ENCODE peak calls at places on chromosomes 11 and 22, in four cellular contexts. One of them, this sample, is unnamed.

GRCh38 chr11:42407379-42407778 is 904.4 kb upstream of the API5 start:
- DNase-seq in fibroblast of lung: no peak
- DNase-seq in fibroblast of the aortic adventitia: no peak
- DNase-seq in non-pigmented ciliary epithelial cell: no peak
- DNase-seq in this sample: no peak

GRCh38 chr11:44652901-44653644 is 73.7 kb upstream of the TSPAN18 start:
- DNase-seq in fibroblast of the aortic adventitia: no peak
- DNase-seq in non-pigmented ciliary epithelial cell: no peak
- DNase-seq in fibroblast of lung: no peak
- DNase-seq in this sample: no peak

GRCh38 chr11:2177081-2177480 is 5.5 kb upstream of the TH start:
- DNase-seq in fibroblast of the aortic adventitia: no peak
- DNase-seq in non-pigmented ciliary epithelial cell: no peak
- DNase-seq in fibroblast of lung: no peak
- DNase-seq in this sample: no peak

GRCh38 chr11:17184882-17185587 is 22.8 kb downstream of the PIK3C2A start:
- DNase-seq in non-pigmented ciliary epithelial cell: no peak
- DNase-seq in fibroblast of the aortic adventitia: no peak
- DNase-seq in fibroblast of lung: no peak
- DNase-seq in this sample: no peak

GRCh38 chr11:3755151-3755550 is 42.2 kb downstream of the NUP98 start:
- DNase-seq in non-pigmented ciliary epithelial cell: no peak
- DNase-seq in fibroblast of lung: no peak
- DNase-seq in fibroblast of the aortic adventitia: no peak
- DNase-seq in this sample: no peak

GRCh38 chr11:112179601-112180000 is 4.3 kb downstream of the BCO2 start:
- DNase-seq in non-pigmented ciliary epithelial cell: no peak
- DNase-seq in fibroblast of the aortic adventitia: no peak
- DNase-seq in fibroblast of lung: no peak
- DNase-seq in this sample: no peak

GRCh38 chr11:19673924-19674390 is 38.7 kb upstream of the NAV2 start:
- DNase-seq in fibroblast of lung: peak; percentile 39
- DNase-seq in non-pigmented ciliary epithelial cell: no peak
- DNase-seq in fibroblast of the aortic adventitia: peak; percentile 54
- DNase-seq in this sample: no peak

GRCh38 chr11:47376543-47377371 is 1.6 kb downstream of the SPI1 start:
- DNase-seq in fibroblast of the aortic adventitia: no peak
- DNase-seq in fibroblast of lung: no peak
- DNase-seq in non-pigmented ciliary epithelial cell: no peak
- DNase-seq in this sample: no peak

GRCh38 chr11:94089356-94089755 is 39.3 kb upstream of the PANX1 start:
- DNase-seq in fibroblast of the aortic adventitia: no peak
- DNase-seq in non-pigmented ciliary epithelial cell: no peak
- DNase-seq in fibroblast of lung: no peak
- DNase-seq in this sample: no peak

GRCh38 chr11:121762820-121763219 is 310.1 kb upstream of the SORL1-AS1 start:
- DNase-seq in fibroblast of the aortic adventitia: peak; percentile 63
- DNase-seq in non-pigmented ciliary epithelial cell: no peak
- DNase-seq in fibroblast of lung: peak; percentile 66
- DNase-seq in this sample: no peak

GRCh38 chr11:64120951-64121569 is 44.9 kb downstream of the MACROD1 start:
- DNase-seq in fibroblast of lung: peak; percentile 29
- DNase-seq in fibroblast of the aortic adventitia: no peak
- DNase-seq in non-pigmented ciliary epithelial cell: no peak
- DNase-seq in this sample: no peak

GRCh38 chr11:84905411-84905810 is 721.7 kb downstream of the DLG2 start:
- DNase-seq in fibroblast of lung: peak; percentile 4
- DNase-seq in non-pigmented ciliary epithelial cell: no peak
- DNase-seq in fibroblast of the aortic adventitia: no peak
- DNase-seq in this sample: peak; percentile 29

GRCh38 chr11:117433717-117434116 is 106.1 kb downstream of the CEP164 start:
- DNase-seq in fibroblast of the aortic adventitia: no peak
- DNase-seq in fibroblast of lung: no peak
- DNase-seq in non-pigmented ciliary epithelial cell: no peak
- DNase-seq in this sample: no peak

GRCh38 chr11:76496174-76496573 is 51.4 kb downstream of the EMSY start:
- DNase-seq in fibroblast of lung: no peak
- DNase-seq in non-pigmented ciliary epithelial cell: no peak
- DNase-seq in fibroblast of the aortic adventitia: no peak
- DNase-seq in this sample: no peak

GRCh38 chr22:37496651-37497599 is 10.7 kb upstream of the MFNG start:
- DNase-seq in fibroblast of the aortic adventitia: peak; percentile 86
- DNase-seq in fibroblast of lung: peak; percentile 83
- DNase-seq in non-pigmented ciliary epithelial cell: peak; percentile 87
- DNase-seq in this sample: peak; percentile 81

GRCh38 chr11:19493446-19493845 is 219.2 kb upstream of the NAV2 start:
- DNase-seq in fibroblast of lung: no peak
- DNase-seq in fibroblast of the aortic adventitia: no peak
- DNase-seq in non-pigmented ciliary epithelial cell: no peak
- DNase-seq in this sample: no peak

GRCh38 chr11:66275396-66275795 is 2.6 kb upstream of the CNIH2 start:
- DNase-seq in fibroblast of the aortic adventitia: no peak
- DNase-seq in non-pigmented ciliary epithelial cell: no peak
- DNase-seq in fibroblast of lung: no peak
- DNase-seq in this sample: no peak

GRCh38 chr11:118820412-118821357 is 29.7 kb upstream of the DDX6 start:
- DNase-seq in fibroblast of the aortic adventitia: peak; percentile 81
- DNase-seq in non-pigmented ciliary epithelial cell: no peak
- DNase-seq in fibroblast of lung: peak; percentile 11
- DNase-seq in this sample: no peak

GRCh38 chr22:20130319-20130718 is 1.3 kb upstream of the ZDHHC8 start:
- DNase-seq in fibroblast of lung: no peak
- DNase-seq in fibroblast of the aortic adventitia: no peak
- DNase-seq in non-pigmented ciliary epithelial cell: no peak
- DNase-seq in this sample: no peak

GRCh38 chr22:30044369-30044768 is 35.9 kb upstream of the HORMAD2 start:
- DNase-seq in fibroblast of the aortic adventitia: peak; percentile 95
- DNase-seq in non-pigmented ciliary epithelial cell: peak; percentile 81
- DNase-seq in fibroblast of lung: peak; percentile 90
- DNase-seq in this sample: peak; percentile 27

GRCh38 chr11:64644348-64645242 is 53.6 kb downstream of the SLC22A12 start:
- DNase-seq in fibroblast of lung: no peak
- DNase-seq in fibroblast of the aortic adventitia: no peak
- DNase-seq in non-pigmented ciliary epithelial cell: no peak
- DNase-seq in this sample: no peak

GRCh38 chr11:73645972-73646631 is at the start of gene PLEKHB1:
- DNase-seq in non-pigmented ciliary epithelial cell: no peak
- DNase-seq in fibroblast of lung: no peak
- DNase-seq in fibroblast of the aortic adventitia: no peak
- DNase-seq in this sample: no peak

GRCh38 chr11:73270089-73270854 is 1.9 kb upstream of the P2RY6 start:
- DNase-seq in fibroblast of lung: no peak
- DNase-seq in non-pigmented ciliary epithelial cell: no peak
- DNase-seq in fibroblast of the aortic adventitia: no peak
- DNase-seq in this sample: no peak

GRCh38 chr22:42376721-42377177 is 55.5 kb downstream of the NFAM1 start:
- DNase-seq in fibroblast of the aortic adventitia: peak; percentile 67
- DNase-seq in non-pigmented ciliary epithelial cell: no peak
- DNase-seq in fibroblast of lung: peak; percentile 89
- DNase-seq in this sample: peak; percentile 96

GRCh38 chr11:57364851-57365660 is 15.9 kb downstream of the PRG3 start:
- DNase-seq in non-pigmented ciliary epithelial cell: no peak
- DNase-seq in fibroblast of lung: no peak
- DNase-seq in fibroblast of the aortic adventitia: no peak
- DNase-seq in this sample: no peak

This sample was measured in HFF-Myc.